ENCODE peak calls at places on chromosomes 12 and 14, in six cellular contexts. One of them, this sample, is unnamed.

GRCh38 chr12:103279444-103279843 is 216.3 kb downstream of the C12orf42 start:
- DNase-seq in activated CD8-positive, alpha-beta memory T cell treated with anti-CD3 and anti-CD28 coated beads, Interleukin-2, amount 50 U/mL, for 4 hours: no peak
- DNase-seq in CD8-positive, alpha-beta memory T cell: no peak
- DNase-seq in progenitor cell of endocrine pancreas: no peak
- DNase-seq in body of pancreas: no peak
- DNase-seq in stimulated activated CD4-positive, alpha-beta T cell treated with anti-CD3 and anti-CD28 coated beads, Interleukin-1b, Interleukin-23, amount 100 ng/mL, for 24 hours: no peak
- DNase-seq in this sample: no peak

GRCh38 chr12:991350-992278 is 591 bp downstream of the ERC1 start:
- DNase-seq in stimulated activated CD4-positive, alpha-beta T cell treated with anti-CD3 and anti-CD28 coated beads, Interleukin-1b, Interleukin-23, amount 100 ng/mL, for 24 hours: no peak
- DNase-seq in CD8-positive, alpha-beta memory T cell: peak
- DNase-seq in progenitor cell of endocrine pancreas: peak
- DNase-seq in activated CD8-positive, alpha-beta memory T cell treated with anti-CD3 and anti-CD28 coated beads, Interleukin-2, amount 50 U/mL, for 4 hours: no peak
- DNase-seq in body of pancreas: no peak
- DNase-seq in this sample: peak

GRCh38 chr14:23177181-23177580 is 6.3 kb downstream of the SLC7A8 start:
- DNase-seq in progenitor cell of endocrine pancreas: no peak
- DNase-seq in body of pancreas: peak
- DNase-seq in stimulated activated CD4-positive, alpha-beta T cell treated with anti-CD3 and anti-CD28 coated beads, Interleukin-1b, Interleukin-23, amount 100 ng/mL, for 24 hours: no peak
- DNase-seq in CD8-positive, alpha-beta memory T cell: no peak
- DNase-seq in activated CD8-positive, alpha-beta memory T cell treated with anti-CD3 and anti-CD28 coated beads, Interleukin-2, amount 50 U/mL, for 4 hours: no peak
- DNase-seq in this sample: no peak

GRCh38 chr12:109458771-109459208 is 18.3 kb downstream of the KCTD10 start:
- DNase-seq in CD8-positive, alpha-beta memory T cell: no peak
- DNase-seq in activated CD8-positive, alpha-beta memory T cell treated with anti-CD3 and anti-CD28 coated beads, Interleukin-2, amount 50 U/mL, for 4 hours: no peak
- DNase-seq in progenitor cell of endocrine pancreas: no peak
- DNase-seq in body of pancreas: no peak
- DNase-seq in stimulated activated CD4-positive, alpha-beta T cell treated with anti-CD3 and anti-CD28 coated beads, Interleukin-1b, Interleukin-23, amount 100 ng/mL, for 24 hours: no peak
- DNase-seq in this sample: no peak

GRCh38 chr14:95328876-95329503 is 9.3 kb upstream of the CLMN start:
- DNase-seq in activated CD8-positive, alpha-beta memory T cell treated with anti-CD3 and anti-CD28 coated beads, Interleukin-2, amount 50 U/mL, for 4 hours: no peak
- DNase-seq in CD8-positive, alpha-beta memory T cell: no peak
- DNase-seq in progenitor cell of endocrine pancreas: no peak
- DNase-seq in stimulated activated CD4-positive, alpha-beta T cell treated with anti-CD3 and anti-CD28 coated beads, Interleukin-1b, Interleukin-23, amount 100 ng/mL, for 24 hours: no peak
- DNase-seq in body of pancreas: no peak
- DNase-seq in this sample: no peak

GRCh38 chr14:56339855-56340701 is 221.9 kb downstream of the PELI2 start:
- DNase-seq in stimulated activated CD4-positive, alpha-beta T cell treated with anti-CD3 and anti-CD28 coated beads, Interleukin-1b, Interleukin-23, amount 100 ng/mL, for 24 hours: peak
- DNase-seq in CD8-positive, alpha-beta memory T cell: peak
- DNase-seq in body of pancreas: peak
- DNase-seq in activated CD8-positive, alpha-beta memory T cell treated with anti-CD3 and anti-CD28 coated beads, Interleukin-2, amount 50 U/mL, for 4 hours: peak
- DNase-seq in progenitor cell of endocrine pancreas: peak
- DNase-seq in this sample: peak

GRCh38 chr12:84247931-84248330 is 664.7 kb downstream of the SLC6A15 start:
- DNase-seq in body of pancreas: no peak
- DNase-seq in progenitor cell of endocrine pancreas: no peak
- DNase-seq in activated CD8-positive, alpha-beta memory T cell treated with anti-CD3 and anti-CD28 coated beads, Interleukin-2, amount 50 U/mL, for 4 hours: no peak
- DNase-seq in CD8-positive, alpha-beta memory T cell: no peak
- DNase-seq in stimulated activated CD4-positive, alpha-beta T cell treated with anti-CD3 and anti-CD28 coated beads, Interleukin-1b, Interleukin-23, amount 100 ng/mL, for 24 hours: no peak
- DNase-seq in this sample: no peak

GRCh38 chr12:69933115-69933552 is 108.1 kb downstream of the MYRFL start:
- DNase-seq in activated CD8-positive, alpha-beta memory T cell treated with anti-CD3 and anti-CD28 coated beads, Interleukin-2, amount 50 U/mL, for 4 hours: no peak
- DNase-seq in progenitor cell of endocrine pancreas: no peak
- DNase-seq in body of pancreas: no peak
- DNase-seq in stimulated activated CD4-positive, alpha-beta T cell treated with anti-CD3 and anti-CD28 coated beads, Interleukin-1b, Interleukin-23, amount 100 ng/mL, for 24 hours: no peak
- DNase-seq in CD8-positive, alpha-beta memory T cell: no peak
- DNase-seq in this sample: no peak

GRCh38 chr12:128382946-128383739 is 116.2 kb downstream of the TMEM132C start:
- DNase-seq in body of pancreas: no peak
- DNase-seq in CD8-positive, alpha-beta memory T cell: no peak
- DNase-seq in progenitor cell of endocrine pancreas: no peak
- DNase-seq in stimulated activated CD4-positive, alpha-beta T cell treated with anti-CD3 and anti-CD28 coated beads, Interleukin-1b, Interleukin-23, amount 100 ng/mL, for 24 hours: no peak
- DNase-seq in activated CD8-positive, alpha-beta memory T cell treated with anti-CD3 and anti-CD28 coated beads, Interleukin-2, amount 50 U/mL, for 4 hours: no peak
- DNase-seq in this sample: no peak

GRCh38 chr14:92657457-92658142 is 90.8 kb downstream of the LGMN start:
- DNase-seq in progenitor cell of endocrine pancreas: no peak
- DNase-seq in stimulated activated CD4-positive, alpha-beta T cell treated with anti-CD3 and anti-CD28 coated beads, Interleukin-1b, Interleukin-23, amount 100 ng/mL, for 24 hours: no peak
- DNase-seq in body of pancreas: peak
- DNase-seq in activated CD8-positive, alpha-beta memory T cell treated with anti-CD3 and anti-CD28 coated beads, Interleukin-2, amount 50 U/mL, for 4 hours: no peak
- DNase-seq in CD8-positive, alpha-beta memory T cell: no peak
- DNase-seq in this sample: no peak

GRCh38 chr12:98532687-98533304 is 17.4 kb downstream of the TMPO start:
- DNase-seq in progenitor cell of endocrine pancreas: no peak
- DNase-seq in body of pancreas: peak
- DNase-seq in stimulated activated CD4-positive, alpha-beta T cell treated with anti-CD3 and anti-CD28 coated beads, Interleukin-1b, Interleukin-23, amount 100 ng/mL, for 24 hours: no peak
- DNase-seq in CD8-positive, alpha-beta memory T cell: no peak
- DNase-seq in activated CD8-positive, alpha-beta memory T cell treated with anti-CD3 and anti-CD28 coated beads, Interleukin-2, amount 50 U/mL, for 4 hours: no peak
- DNase-seq in this sample: peak

This sample was measured in naive thymus-derived CD4-positive, alpha-beta T cell.